ENCODE peak calls at places on chromosomes 4 and X, in four cellular contexts. M is GM23248, F is small intestine, X is pancreas. S is an unnamed sample.

GRCh38 chr4:183960021-183960420 is 54.9 kb downstream of the STOX2 start:
- DNase-seq in M (peak; percentile 11), F (peak; percentile 69), X (peak; percentile 54), S (no peak)

GRCh38 chr4:154720123-154720522 is 23.7 kb upstream of the LRAT start:
- DNase-seq in M (no peak), F (no peak), X (no peak), S (no peak)

GRCh38 chr4:110165382-110166285 is 32.8 kb downstream of the ELOVL6 start:
- DNase-seq in M (peak; percentile 89), F (peak; percentile 62), X (no peak), S (no peak)

GRCh38 chr4:47326067-47326466 is 137.4 kb downstream of the COMMD8 start:
- DNase-seq in M (no peak), F (no peak), X (no peak), S (no peak)

GRCh38 chrX:418927-419729 is 32.4 kb upstream of the PPP2R3B start:
- DNase-seq in M (no peak), F (no peak), X (no peak), S (peak; percentile 24)

GRCh38 chrX:132631579-132632232 is 142.9 kb upstream of the MBNL3 start:
- DNase-seq in M (peak; percentile 46), F (peak; percentile 5), X (no peak), S (no peak)

GRCh38 chr4:77178560-77178959 is 21.6 kb downstream of the CCNG2 start:
- DNase-seq in M (no peak), F (no peak), X (no peak), S (no peak)

GRCh38 chr4:84852081-84852480 is 114.4 kb downstream of the WDFY3 start:
- DNase-seq in M (no peak), F (no peak), X (no peak), S (no peak)

GRCh38 chr4:54225671-54226398 is 3.3 kb upstream of the PDGFRA start:
- DNase-seq in M (peak; percentile 75), F (no peak), X (no peak), S (no peak)

GRCh38 chrX:12953420-12953819 is 21.5 kb upstream of the TMSB4X start:
- DNase-seq in M (no peak), F (no peak), X (no peak), S (no peak)
- H3K4me1 ChIP-seq in M (peaks cover 34% of the 10 kb centered on the region), F (no peaks in the 10 kb centered on the region), X (no peaks in the 10 kb centered on the region), S (no peaks in the 10 kb centered on the region)

GRCh38 chrX:78960888-78961287 is 15.7 kb downstream of the P2RY10 start:
- DNase-seq in M (no peak), F (no peak), X (no peak), S (no peak)

GRCh38 chrX:78958419-78959116 is 13.4 kb downstream of the P2RY10 start:
- DNase-seq in M (no peak), F (no peak), X (no peak), S (no peak)

GRCh38 chrX:78957768-78958130 is 12.6 kb downstream of the P2RY10 start:
- DNase-seq in M (no peak), F (no peak), X (no peak), S (no peak)

DNA sequence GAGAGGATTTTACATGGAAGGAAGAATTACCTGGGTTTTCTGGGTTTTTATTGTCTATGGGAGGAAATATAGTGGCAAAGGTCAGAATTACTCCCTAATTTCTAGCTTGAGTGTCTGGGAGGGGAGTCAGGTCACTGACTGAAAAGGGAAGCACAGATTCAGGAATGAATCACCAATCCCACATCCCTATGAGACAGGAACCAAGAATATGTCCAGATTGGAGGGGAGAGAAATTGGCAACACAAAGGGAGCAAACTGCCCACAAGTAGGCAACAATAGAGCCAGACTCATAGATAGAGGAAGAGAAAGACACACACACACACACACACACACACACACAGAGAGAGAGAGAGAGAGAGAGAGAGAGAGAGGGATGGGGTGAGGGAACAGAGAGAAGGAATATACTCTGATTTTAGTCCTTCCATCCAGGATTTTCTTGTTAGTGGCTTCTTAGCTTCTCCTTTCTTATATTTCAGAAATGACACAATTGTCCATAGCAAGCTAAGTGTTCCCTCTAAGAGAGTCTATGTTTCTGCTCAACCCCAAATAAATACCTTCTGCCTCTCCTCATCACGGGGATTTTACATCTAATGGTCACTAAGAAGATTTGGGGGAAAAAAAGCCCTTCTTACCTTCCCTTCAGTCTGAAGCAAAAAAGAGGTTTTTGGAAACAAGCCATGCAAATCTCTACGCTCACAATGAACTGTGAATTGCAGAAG is 12.0 kb downstream of the P2RY10 start:
- DNase-seq in M (no peak), F (no peak), X (no peak), S (no peak)
- H3K4me3 ChIP-seq in M (no peak overlapping the region), F (no peak overlapping the region), X (no peak overlapping the region), S (no peak overlapping the region)

GRCh38 chr4:73703320-73703719 is 37.0 kb upstream of the CXCL8 start:
- DNase-seq in M (no peak), F (no peak), X (no peak), S (no peak)
- H3K4me1 ChIP-seq in M (peaks cover 62% of the 10 kb centered on the region), F (no peaks in the 10 kb centered on the region), X (peaks cover 21% of the 10 kb centered on the region), S (peaks cover 9% of the 10 kb centered on the region)

DNA sequence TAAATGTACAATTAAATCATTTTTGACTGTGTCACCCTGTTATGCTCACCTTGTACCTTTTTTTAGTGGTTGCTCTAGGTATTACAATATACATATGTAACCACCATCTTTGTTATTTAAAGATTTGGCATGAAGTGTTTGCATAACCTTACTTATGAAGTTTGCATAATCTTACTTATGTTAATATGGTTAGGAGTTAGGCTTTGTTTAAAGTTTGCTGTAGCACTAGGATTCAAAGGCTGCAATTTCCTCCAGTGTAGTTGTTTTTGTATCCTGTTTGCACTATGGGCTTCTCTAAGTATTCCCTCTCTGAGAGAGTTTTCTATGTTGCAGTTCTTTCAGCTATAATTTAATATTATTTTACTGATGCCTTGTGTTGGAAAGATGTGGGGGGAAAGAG is 15.0 kb upstream of the GSPT2 start:
- DNase-seq in M (no peak), F (no peak), X (no peak), S (no peak)
- H3K4me3 ChIP-seq in M (no peak overlapping the region), F (no peak overlapping the region), X (no peak overlapping the region), S (no peak overlapping the region)

DNA sequence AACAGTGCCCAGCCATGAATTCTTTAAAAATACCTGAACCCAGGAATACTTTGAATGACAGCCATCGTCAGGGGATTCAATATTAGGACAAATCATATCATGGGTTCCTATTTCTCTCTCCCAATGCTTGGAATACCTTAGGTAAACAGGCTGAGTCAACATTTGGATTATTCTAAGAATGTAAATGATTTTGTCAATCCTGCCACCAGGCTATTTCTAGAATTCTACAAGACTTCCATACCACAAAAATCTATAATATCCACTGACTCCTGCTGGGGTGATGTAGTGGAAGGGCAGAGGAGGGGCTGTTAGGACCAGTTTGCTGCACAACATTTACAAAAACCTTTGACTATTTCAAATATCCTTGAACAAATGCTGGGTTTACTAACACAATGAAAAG is 65.2 kb downstream of the IGFBP7 start:
- DNase-seq in M (peak; percentile 44), F (no peak), X (no peak), S (no peak)
- H3K4me1 ChIP-seq in M (peaks cover 50% of the 10 kb centered on the region), F (no peaks in the 10 kb centered on the region), X (no peaks in the 10 kb centered on the region), S (peaks cover 28% of the 10 kb centered on the region)

GRCh38 chr4:17812801-17813200 is 2.0 kb downstream of the NCAPG start:
- DNase-seq in M (peak; percentile 39), F (no peak), X (no peak), S (no peak)

GRCh38 chr4:17809667-17810066 is 890 bp downstream of the DCAF16 start:
- DNase-seq in M (peak; percentile 10), F (peak; percentile 9), X (no peak), S (no peak)

GRCh38 chr4:17812125-17812524 is 1.3 kb downstream of the NCAPG start:
- DNase-seq in M (no peak), F (no peak), X (no peak), S (no peak)

GRCh38 chr4:17810260-17811077 is at the start of the genes DCAF16 and NCAPG:
- DNase-seq in M (peak; percentile 100), F (peak; percentile 100), X (peak; percentile 99), S (peak; percentile 100)

GRCh38 chr4:17811078-17811603 is 362 bp downstream of the NCAPG start:
- DNase-seq in M (peak; percentile 75), F (no peak), X (no peak), S (no peak)
- H3K4me3 ChIP-seq in M (peak overlapping the region; percentile 97), F (peak overlapping the region; percentile 40), X (peak overlapping the region; percentile 81), S (peak overlapping the region; percentile 18)

GRCh38 chr4:8198906-8199593 is at the start of gene SH3TC1:
- DNase-seq in M (peak; percentile 97), F (peak; percentile 90), X (peak; percentile 94), S (peak; percentile 96)
- H3K4me1 ChIP-seq in M (peaks cover 8% of the 10 kb centered on the region), F (no peaks in the 10 kb centered on the region), X (peaks cover 17% of the 10 kb centered on the region), S (no peaks in the 10 kb centered on the region)

DNA sequence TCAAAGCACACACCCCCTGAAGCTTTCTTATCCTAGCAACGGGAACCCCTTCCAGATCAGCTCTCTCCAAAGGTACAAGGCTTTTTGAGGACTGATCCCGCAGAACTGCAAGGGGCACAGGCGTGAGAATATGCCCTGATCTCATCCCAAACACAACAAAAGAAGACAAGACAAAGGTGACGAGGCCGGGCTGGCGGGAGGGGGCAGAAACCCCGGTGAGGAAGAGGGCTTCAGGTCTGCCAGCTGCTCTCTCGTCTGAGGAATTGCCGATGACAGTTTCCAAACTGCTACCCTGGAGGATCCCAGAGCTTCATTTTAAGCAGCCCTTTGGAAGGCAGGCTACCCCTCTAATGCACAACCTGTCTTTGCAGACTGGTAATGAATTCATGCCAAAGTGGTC is 3.4 kb downstream of the HCFC1 start:
- DNase-seq in M (no peak), F (no peak), X (no peak), S (no peak)
- H3K4me3 ChIP-seq in M (peak overlapping the region; percentile 96), F (no peak overlapping the region), X (no peak overlapping the region), S (no peak overlapping the region)

DNA sequence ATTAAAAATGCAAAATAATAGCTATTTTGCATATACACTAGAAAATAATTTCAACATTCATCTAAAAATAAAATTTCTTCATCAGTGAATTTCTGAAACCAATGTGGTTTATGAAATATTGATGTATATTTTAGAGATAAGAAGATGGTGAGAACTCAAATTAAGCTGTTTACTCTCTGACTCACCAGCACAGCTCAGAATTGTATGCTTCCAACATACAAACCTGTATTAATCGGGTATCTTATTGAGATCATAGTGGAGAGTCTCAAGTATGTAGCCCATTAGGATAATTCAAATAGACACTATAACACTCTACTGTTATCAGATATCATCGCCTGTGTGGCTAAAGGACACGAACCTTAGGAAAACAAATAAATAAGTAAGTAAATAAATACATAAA is 899.5 kb upstream of the INTU start:
- DNase-seq in M (peak; percentile 3), F (no peak), X (no peak), S (no peak)
- H3K4me1 ChIP-seq in M (peaks cover 4% of the 10 kb centered on the region), F (no peaks in the 10 kb centered on the region), X (no peaks in the 10 kb centered on the region), S (no peaks in the 10 kb centered on the region)